ENCODE peak calls at places on chromosomes 16 and 17, in eight cellular contexts. One of them, this sample, is unnamed.
A peak's percentile ranks its signal among the peaks of the same experiment; 100 is the strongest.

GRCh38 chr16:84040823-84041391 is 1.7 kb downstream of the SLC38A8 start:
- DNase-seq in stomach: no peak
- DNase-seq in GM06990: no peak
- DNase-seq in lower leg skin: no peak
- DNase-seq in osteoblast: peak; percentile 94
- DNase-seq in cardiac muscle cell: peak; percentile 45
- DNase-seq in kidney: peak; percentile 68
- DNase-seq in fibroblast of villous mesenchyme: peak; percentile 18
- DNase-seq in this sample: no peak

GRCh38 chr16:3401719-3402397 is 843 bp downstream of the ZNF174 start:
- DNase-seq in stomach: no peak
- DNase-seq in GM06990: peak; percentile 15
- DNase-seq in lower leg skin: no peak
- DNase-seq in osteoblast: peak; percentile 79
- DNase-seq in cardiac muscle cell: peak; percentile 17
- DNase-seq in kidney: no peak
- DNase-seq in fibroblast of villous mesenchyme: peak; percentile 24
- DNase-seq in this sample: no peak

GRCh38 chr17:32460054-32460453 is 15.7 kb downstream of the PSMD11 start:
- DNase-seq in stomach: no peak
- DNase-seq in GM06990: no peak
- DNase-seq in lower leg skin: no peak
- DNase-seq in osteoblast: no peak
- DNase-seq in cardiac muscle cell: no peak
- DNase-seq in kidney: no peak
- DNase-seq in fibroblast of villous mesenchyme: no peak
- DNase-seq in this sample: no peak

GRCh38 chr16:66271074-66272060 is 95.1 kb upstream of the CDH5 start:
- DNase-seq in stomach: no peak
- DNase-seq in GM06990: no peak
- DNase-seq in lower leg skin: peak; percentile 13
- DNase-seq in osteoblast: peak; percentile 85
- DNase-seq in cardiac muscle cell: no peak
- DNase-seq in kidney: no peak
- DNase-seq in fibroblast of villous mesenchyme: no peak
- DNase-seq in this sample: no peak

GRCh38 chr17:51672058-51672457 is 411.7 kb downstream of the UTP18 start:
- DNase-seq in stomach: no peak
- DNase-seq in GM06990: no peak
- DNase-seq in lower leg skin: no peak
- DNase-seq in osteoblast: no peak
- DNase-seq in cardiac muscle cell: no peak
- DNase-seq in kidney: no peak
- DNase-seq in fibroblast of villous mesenchyme: no peak
- DNase-seq in this sample: no peak

GRCh38 chr17:57895382-57896060 is 45.7 kb upstream of the MRPS23 start:
- DNase-seq in stomach: peak; percentile 45
- DNase-seq in GM06990: no peak
- DNase-seq in lower leg skin: no peak
- DNase-seq in osteoblast: no peak
- DNase-seq in cardiac muscle cell: no peak
- DNase-seq in kidney: no peak
- DNase-seq in fibroblast of villous mesenchyme: no peak
- DNase-seq in this sample: no peak

GRCh38 chr17:81831563-81831956 is 1.5 kb downstream of the MCRIP1 start:
- DNase-seq in stomach: no peak
- DNase-seq in GM06990: no peak
- DNase-seq in lower leg skin: no peak
- DNase-seq in osteoblast: no peak
- DNase-seq in cardiac muscle cell: no peak
- DNase-seq in kidney: no peak
- DNase-seq in fibroblast of villous mesenchyme: no peak
- DNase-seq in this sample: no peak

GRCh38 chr17:58587713-58588117 is 73.3 kb upstream of the MTMR4 start:
- DNase-seq in stomach: peak; percentile 62
- DNase-seq in GM06990: peak; percentile 67
- DNase-seq in lower leg skin: peak; percentile 22
- DNase-seq in osteoblast: peak; percentile 81
- DNase-seq in cardiac muscle cell: peak; percentile 58
- DNase-seq in kidney: no peak
- DNase-seq in fibroblast of villous mesenchyme: peak; percentile 40
- DNase-seq in this sample: peak; percentile 55

GRCh38 chr16:49857423-49858181 is 1.7 kb upstream of the ZNF423 start:
- DNase-seq in stomach: peak; percentile 56
- DNase-seq in GM06990: peak; percentile 64
- DNase-seq in lower leg skin: no peak
- DNase-seq in osteoblast: peak; percentile 99
- DNase-seq in cardiac muscle cell: peak; percentile 75
- DNase-seq in kidney: peak; percentile 80
- DNase-seq in fibroblast of villous mesenchyme: peak; percentile 9
- DNase-seq in this sample: peak; percentile 59

GRCh38 chr17:7515912-7516610 is 31.9 kb downstream of the POLR2A start:
- DNase-seq in stomach: peak; percentile 28
- DNase-seq in GM06990: no peak
- DNase-seq in lower leg skin: no peak
- DNase-seq in osteoblast: peak; percentile 52
- DNase-seq in cardiac muscle cell: peak; percentile 38
- DNase-seq in kidney: no peak
- DNase-seq in fibroblast of villous mesenchyme: no peak
- DNase-seq in this sample: peak; percentile 96

GRCh38 chr17:56976941-56977570 is 875 bp upstream of the SCPEP1 start:
- DNase-seq in stomach: no peak
- DNase-seq in GM06990: no peak
- DNase-seq in lower leg skin: no peak
- DNase-seq in osteoblast: no peak
- DNase-seq in cardiac muscle cell: peak; percentile 16
- DNase-seq in kidney: no peak
- DNase-seq in fibroblast of villous mesenchyme: no peak
- DNase-seq in this sample: no peak

GRCh38 chr17:81923302-81924260 is 4.0 kb downstream of the MAFG start:
- DNase-seq in stomach: peak; percentile 85
- DNase-seq in GM06990: no peak
- DNase-seq in lower leg skin: no peak
- DNase-seq in osteoblast: peak; percentile 100
- DNase-seq in cardiac muscle cell: peak; percentile 90
- DNase-seq in kidney: no peak
- DNase-seq in fibroblast of villous mesenchyme: peak; percentile 91
- DNase-seq in this sample: peak; percentile 87

GRCh38 chr17:67993153-67993997 is 2.9 kb downstream of the C17orf58 start:
- DNase-seq in stomach: peak; percentile 87
- DNase-seq in GM06990: peak; percentile 91
- DNase-seq in lower leg skin: peak; percentile 58
- DNase-seq in osteoblast: peak; percentile 98
- DNase-seq in cardiac muscle cell: peak; percentile 91
- DNase-seq in kidney: peak; percentile 94
- DNase-seq in fibroblast of villous mesenchyme: peak; percentile 83
- DNase-seq in this sample: peak; percentile 81

GRCh38 chr16:87833548-87833947 is 35.8 kb downstream of the SLC7A5 start:
- DNase-seq in stomach: no peak
- DNase-seq in GM06990: no peak
- DNase-seq in lower leg skin: no peak
- DNase-seq in osteoblast: no peak
- DNase-seq in cardiac muscle cell: no peak
- DNase-seq in kidney: no peak
- DNase-seq in fibroblast of villous mesenchyme: no peak
- DNase-seq in this sample: no peak

GRCh38 chr16:88772871-88773811 is 11.9 kb downstream of the PIEZO1 start:
- DNase-seq in stomach: no peak
- DNase-seq in GM06990: no peak
- DNase-seq in lower leg skin: peak; percentile 65
- DNase-seq in osteoblast: peak; percentile 97
- DNase-seq in cardiac muscle cell: peak; percentile 85
- DNase-seq in kidney: peak; percentile 93
- DNase-seq in fibroblast of villous mesenchyme: peak; percentile 94
- DNase-seq in this sample: no peak

GRCh38 chr16:23945243-23945642 is 109.5 kb downstream of the PRKCB start:
- DNase-seq in stomach: no peak
- DNase-seq in GM06990: no peak
- DNase-seq in lower leg skin: no peak
- DNase-seq in osteoblast: no peak
- DNase-seq in cardiac muscle cell: no peak
- DNase-seq in kidney: no peak
- DNase-seq in fibroblast of villous mesenchyme: no peak
- DNase-seq in this sample: no peak

GRCh38 chr16:46426336-46426735 is 194.8 kb downstream of the SHCBP1 start:
- DNase-seq in stomach: no peak
- DNase-seq in GM06990: no peak
- DNase-seq in lower leg skin: no peak
- DNase-seq in osteoblast: no peak
- DNase-seq in cardiac muscle cell: no peak
- DNase-seq in kidney: no peak
- DNase-seq in fibroblast of villous mesenchyme: no peak
- DNase-seq in this sample: no peak

GRCh38 chr17:80775863-80776262 is 215.8 kb upstream of the CHMP6 start:
- DNase-seq in stomach: no peak
- DNase-seq in GM06990: no peak
- DNase-seq in lower leg skin: no peak
- DNase-seq in osteoblast: no peak
- DNase-seq in cardiac muscle cell: no peak
- DNase-seq in kidney: no peak
- DNase-seq in fibroblast of villous mesenchyme: no peak
- DNase-seq in this sample: no peak

GRCh38 chr17:80774146-80774545 is 217.5 kb upstream of the CHMP6 start:
- DNase-seq in stomach: no peak
- DNase-seq in GM06990: no peak
- DNase-seq in lower leg skin: no peak
- DNase-seq in osteoblast: no peak
- DNase-seq in cardiac muscle cell: no peak
- DNase-seq in kidney: no peak
- DNase-seq in fibroblast of villous mesenchyme: no peak
- DNase-seq in this sample: no peak

GRCh38 chr17:80773243-80773991 is 218.2 kb upstream of the CHMP6 start:
- DNase-seq in stomach: no peak
- DNase-seq in GM06990: no peak
- DNase-seq in lower leg skin: no peak
- DNase-seq in osteoblast: peak; percentile 77
- DNase-seq in cardiac muscle cell: no peak
- DNase-seq in kidney: no peak
- DNase-seq in fibroblast of villous mesenchyme: peak; percentile 47
- DNase-seq in this sample: no peak

GRCh38 chr17:80772906-80773242 is 218.8 kb upstream of the CHMP6 start:
- DNase-seq in stomach: no peak
- DNase-seq in GM06990: no peak
- DNase-seq in lower leg skin: no peak
- DNase-seq in osteoblast: no peak
- DNase-seq in cardiac muscle cell: no peak
- DNase-seq in kidney: no peak
- DNase-seq in fibroblast of villous mesenchyme: no peak
- DNase-seq in this sample: no peak

GRCh38 chr17:80774643-80775281 is 216.9 kb upstream of the CHMP6 start:
- DNase-seq in stomach: no peak
- DNase-seq in GM06990: no peak
- DNase-seq in lower leg skin: no peak
- DNase-seq in osteoblast: no peak
- DNase-seq in cardiac muscle cell: no peak
- DNase-seq in kidney: no peak
- DNase-seq in fibroblast of villous mesenchyme: no peak
- DNase-seq in this sample: no peak
- H3K4me3 ChIP-seq in stomach: no peak overlapping the region
- H3K4me3 ChIP-seq in GM06990: no peak overlapping the region
- H3K4me3 ChIP-seq in lower leg skin: no peak overlapping the region
- H3K4me3 ChIP-seq in osteoblast: no peak overlapping the region
- H3K4me3 ChIP-seq in cardiac muscle cell: no peak overlapping the region
- H3K4me3 ChIP-seq in kidney: no peak overlapping the region
- H3K4me3 ChIP-seq in fibroblast of villous mesenchyme: no peak overlapping the region
- H3K4me3 ChIP-seq in this sample: no peak overlapping the region

GRCh38 chr17:74295625-74296547 is 21.9 kb downstream of the DNAI2 start:
- DNase-seq in stomach: no peak
- DNase-seq in GM06990: no peak
- DNase-seq in lower leg skin: no peak
- DNase-seq in osteoblast: peak; percentile 32
- DNase-seq in cardiac muscle cell: peak; percentile 31
- DNase-seq in kidney: no peak
- DNase-seq in fibroblast of villous mesenchyme: no peak
- DNase-seq in this sample: peak; percentile 23
- H3K4me3 ChIP-seq in stomach: no peak overlapping the region
- H3K4me3 ChIP-seq in GM06990: no peak overlapping the region
- H3K4me3 ChIP-seq in lower leg skin: no peak overlapping the region
- H3K4me3 ChIP-seq in osteoblast: no peak overlapping the region
- H3K4me3 ChIP-seq in cardiac muscle cell: no peak overlapping the region
- H3K4me3 ChIP-seq in kidney: no peak overlapping the region
- H3K4me3 ChIP-seq in fibroblast of villous mesenchyme: no peak overlapping the region
- H3K4me3 ChIP-seq in this sample: no peak overlapping the region

GRCh38 chr16:48247311-48247710 is at the start of gene ABCC11:
- DNase-seq in stomach: no peak
- DNase-seq in GM06990: no peak
- DNase-seq in lower leg skin: no peak
- DNase-seq in osteoblast: no peak
- DNase-seq in cardiac muscle cell: no peak
- DNase-seq in kidney: no peak
- DNase-seq in fibroblast of villous mesenchyme: no peak
- DNase-seq in this sample: no peak
- H3K4me3 ChIP-seq in stomach: no peak within 1 kb of the TSS
- H3K4me3 ChIP-seq in GM06990: no peak within 1 kb of the TSS
- H3K4me3 ChIP-seq in lower leg skin: no peak within 1 kb of the TSS
- H3K4me3 ChIP-seq in osteoblast: no peak within 1 kb of the TSS
- H3K4me3 ChIP-seq in cardiac muscle cell: no peak within 1 kb of the TSS
- H3K4me3 ChIP-seq in kidney: no peak within 1 kb of the TSS
- H3K4me3 ChIP-seq in fibroblast of villous mesenchyme: no peak within 1 kb of the TSS
- H3K4me3 ChIP-seq in this sample: no peak within 1 kb of the TSS

DNA sequence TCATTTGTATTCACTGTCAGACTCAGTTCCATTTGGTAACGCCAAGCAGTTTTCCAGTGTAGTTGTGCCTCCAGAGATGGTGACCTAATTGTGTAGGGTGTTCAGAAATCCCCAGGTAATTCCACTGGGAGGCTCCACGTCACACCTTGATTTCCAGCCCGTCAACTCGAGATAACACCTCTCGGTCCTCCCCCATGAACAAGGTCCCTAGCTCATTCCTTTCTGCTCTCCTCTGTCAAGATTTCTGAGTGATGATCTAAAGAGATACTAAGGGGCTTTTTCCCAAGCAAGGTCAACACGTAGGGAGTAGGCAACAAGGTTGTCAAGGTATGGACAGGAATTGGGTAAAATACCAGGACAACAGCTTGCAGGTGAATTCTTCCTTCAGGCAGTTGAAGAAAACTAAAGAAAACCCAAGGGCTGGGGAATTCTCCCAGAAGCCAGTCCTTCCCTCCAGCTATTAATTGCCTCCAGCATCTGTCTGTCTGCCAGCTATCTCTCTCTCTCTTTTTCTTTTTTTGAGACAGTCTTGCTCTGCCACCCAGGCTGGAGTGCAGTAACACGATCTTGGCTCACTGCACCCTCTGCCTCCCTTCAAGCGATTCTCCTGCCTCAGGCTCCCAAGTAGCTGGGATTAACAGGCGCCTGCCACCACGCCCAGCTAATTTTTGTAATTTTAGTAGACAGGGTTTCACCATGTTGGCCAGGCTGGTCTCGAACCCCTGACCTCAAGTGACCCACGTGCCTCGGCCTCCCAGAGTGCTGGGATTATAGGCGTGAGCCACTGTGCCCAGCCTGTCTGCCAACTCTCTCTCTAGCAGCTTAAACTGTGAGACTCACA is 31.3 kb downstream of the GPRC5B start:
- DNase-seq in stomach: no peak
- DNase-seq in GM06990: no peak
- DNase-seq in lower leg skin: no peak
- DNase-seq in osteoblast: no peak
- DNase-seq in cardiac muscle cell: no peak
- DNase-seq in kidney: no peak
- DNase-seq in fibroblast of villous mesenchyme: no peak
- DNase-seq in this sample: no peak
- H3K4me3 ChIP-seq in stomach: no peak overlapping the region
- H3K4me3 ChIP-seq in GM06990: no peak overlapping the region
- H3K4me3 ChIP-seq in lower leg skin: no peak overlapping the region
- H3K4me3 ChIP-seq in osteoblast: no peak overlapping the region
- H3K4me3 ChIP-seq in cardiac muscle cell: no peak overlapping the region
- H3K4me3 ChIP-seq in kidney: no peak overlapping the region
- H3K4me3 ChIP-seq in fibroblast of villous mesenchyme: no peak overlapping the region
- H3K4me3 ChIP-seq in this sample: no peak overlapping the region

This sample was measured in small intestine.